ENCODE peak calls at places on chromosomes 1 and 21, in eight cellular contexts. Q, J, P, V, O, L, U and Y are unnamed samples. For H3K36me3, the result is how much of the 10 kb centered on the place peaks cover.

GRCh38 chr1:209484429-209484828 is 99.1 kb upstream of the CAMK1G start:
- DNase-seq in Q (no peak), J (no peak), P (no peak), V (no peak), O (no peak), L (no peak), U (no peak), Y (no peak)

GRCh38 chr1:165903672-165904071 is 76.3 kb downstream of the UCK2 start:
- DNase-seq in Q (no peak), J (no peak), P (no peak), V (no peak), O (no peak), L (peak), U (peak), Y (no peak)

GRCh38 chr1:192654607-192655389 is 18.9 kb downstream of the RGS13 start:
- DNase-seq in Q (no peak), J (no peak), P (no peak), V (no peak), O (no peak), L (peak), U (peak), Y (no peak)

GRCh38 chr1:218380125-218380977 is 35.2 kb downstream of the TGFB2 start:
- DNase-seq in Q (no peak), J (peak), P (peak), V (peak), O (no peak), L (peak), U (peak), Y (no peak)

GRCh38 chr1:39683591-39684312 is 7.5 kb downstream of the HPCAL4 start:
- DNase-seq in Q (no peak), J (no peak), P (no peak), V (no peak), O (peak), L (peak), U (no peak), Y (no peak)

GRCh38 chr1:52296345-52296744 is 69.7 kb downstream of the CC2D1B start:
- DNase-seq in Q (no peak), J (peak), P (no peak), V (no peak), O (no peak), L (peak), U (peak), Y (no peak)

GRCh38 chr1:174912243-174912642 is 87.5 kb upstream of the CACYBP start:
- DNase-seq in Q (no peak), J (no peak), P (no peak), V (no peak), O (no peak), L (no peak), U (no peak), Y (no peak)

GRCh38 chr21:42685036-42685435 is 31.6 kb downstream of the PDE9A start:
- DNase-seq in Q (no peak), J (no peak), P (no peak), V (no peak), O (no peak), L (peak), U (no peak), Y (no peak)

GRCh38 chr1:202283991-202284390 is 57.7 kb downstream of the UBE2T start:
- DNase-seq in Q (no peak), J (no peak), P (no peak), V (no peak), O (no peak), L (peak), U (peak), Y (no peak)

GRCh38 chr1:181250038-181250437 is 161.5 kb downstream of the IER5 start:
- DNase-seq in Q (no peak), J (no peak), P (no peak), V (no peak), O (no peak), L (no peak), U (no peak), Y (no peak)

GRCh38 chr1:48654606-48655210 is 122.0 kb downstream of the BEND5 start:
- DNase-seq in Q (no peak), J (no peak), P (no peak), V (no peak), O (no peak), L (no peak), U (no peak), Y (no peak)

GRCh38 chr1:212344905-212345304 is 59.7 kb downstream of the PPP2R5A start:
- DNase-seq in Q (no peak), J (no peak), P (no peak), V (no peak), O (no peak), L (no peak), U (no peak), Y (no peak)

GRCh38 chr1:225467193-225468020 is 39.6 kb upstream of the LBR start:
- DNase-seq in Q (no peak), J (no peak), P (peak), V (peak), O (peak), L (no peak), U (no peak), Y (no peak)

GRCh38 chr1:77060000-77060399 is 159.2 kb downstream of the PIGK start:
- DNase-seq in Q (no peak), J (no peak), P (no peak), V (no peak), O (no peak), L (no peak), U (no peak), Y (no peak)

GRCh38 chr1:192807968-192808587 is 761 bp upstream of the RGS2 start:
- DNase-seq in Q (no peak), J (no peak), P (no peak), V (no peak), O (no peak), L (peak), U (peak), Y (no peak)

GRCh38 chr21:34205811-34206635 is 132.6 kb downstream of the MRPS6 start:
- DNase-seq in Q (no peak), J (no peak), P (no peak), V (no peak), O (no peak), L (peak), U (no peak), Y (no peak)

GRCh38 chr1:91091812-91092211 is 70.0 kb upstream of the ZNF644 start:
- DNase-seq in Q (no peak), J (no peak), P (no peak), V (no peak), O (no peak), L (no peak), U (peak), Y (no peak)

GRCh38 chr21:32463367-32463766 is 50.9 kb downstream of the EVA1C start:
- DNase-seq in Q (no peak), J (no peak), P (no peak), V (no peak), O (no peak), L (no peak), U (peak), Y (no peak)

GRCh38 chr1:8879348-8880067 is 1.0 kb upstream of the ENO1 start:
- DNase-seq in Q (no peak), J (no peak), P (no peak), V (no peak), O (no peak), L (no peak), U (no peak), Y (no peak)

GRCh38 chr21:46492851-46493250 is 34.2 kb downstream of the DIP2A start:
- DNase-seq in Q (no peak), J (no peak), P (no peak), V (no peak), O (no peak), L (no peak), U (no peak), Y (no peak)

GRCh38 chr1:76317299-76317913 is 242.9 kb downstream of the ST6GALNAC3 start:
- DNase-seq in Q (no peak), J (no peak), P (no peak), V (no peak), O (no peak), L (peak), U (no peak), Y (no peak)

DNA sequence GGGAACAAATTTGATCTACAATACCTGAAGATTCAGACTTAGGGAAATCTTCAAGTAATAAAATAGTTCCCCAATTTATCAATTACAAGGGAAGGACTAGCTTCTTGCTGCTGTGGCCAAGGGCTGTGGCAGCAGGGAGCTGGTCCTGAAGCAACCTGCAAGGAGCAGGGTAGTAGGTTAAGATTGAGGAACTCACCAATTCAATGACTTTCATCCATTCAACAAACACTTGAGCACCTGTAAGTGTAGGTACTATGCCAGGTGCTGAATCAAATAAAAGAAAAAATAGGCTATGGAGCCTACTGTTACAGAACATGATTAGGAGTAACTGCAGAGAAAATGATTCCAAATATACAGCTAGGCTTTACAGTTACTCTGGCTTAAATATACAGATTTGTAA is 64.2 kb upstream of the RBM34 start:
- DNase-seq in Q (no peak), J (no peak), P (no peak), V (no peak), O (no peak), L (no peak), U (no peak), Y (no peak)
- H3K36me3 ChIP-seq in Q (under half), J (half or more), P (half or more), V (under half), O (under half), L (under half), U (under half), Y (under half)

GRCh38 chr1:206590025-206590834 is 22.0 kb downstream of the EIF2D start:
- DNase-seq in Q (no peak), J (no peak), P (no peak), V (no peak), O (no peak), L (peak), U (peak), Y (no peak)

GRCh38 chr1:206593351-206593925 is 18.8 kb downstream of the EIF2D start:
- DNase-seq in Q (no peak), J (no peak), P (no peak), V (no peak), O (no peak), L (no peak), U (no peak), Y (no peak)

GRCh38 chr1:206591236-206591635 is 21.0 kb downstream of the EIF2D start:
- DNase-seq in Q (no peak), J (peak), P (no peak), V (no peak), O (no peak), L (no peak), U (peak), Y (no peak)

GRCh38 chr1:206589206-206589605 is 23.1 kb downstream of the EIF2D start:
- DNase-seq in Q (no peak), J (no peak), P (no peak), V (no peak), O (no peak), L (peak), U (peak), Y (peak)

DNA sequence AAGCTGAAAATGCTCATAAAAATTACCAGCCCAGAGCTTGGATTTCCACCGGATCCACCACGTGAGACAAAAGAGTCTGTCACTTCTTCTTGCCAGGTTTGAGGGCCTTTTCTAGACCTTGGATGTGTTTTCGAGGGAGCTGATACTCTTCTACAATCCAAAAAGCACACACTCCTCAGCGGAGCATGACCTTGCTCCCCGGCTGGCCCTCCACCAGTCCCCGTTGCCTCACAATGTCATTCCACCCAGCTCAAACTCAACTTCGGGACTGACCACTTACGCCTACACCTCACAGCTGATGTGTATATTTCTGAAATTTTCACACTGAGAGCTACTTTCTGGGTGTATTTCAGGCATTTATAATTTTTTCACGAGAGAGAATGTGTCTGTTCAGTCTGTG is 20.6 kb downstream of the EIF2D start:
- DNase-seq in Q (no peak), J (no peak), P (no peak), V (no peak), O (no peak), L (no peak), U (no peak), Y (no peak)
- H3K36me3 ChIP-seq in Q (under half), J (under half), P (half or more), V (under half), O (under half), L (under half), U (under half), Y (under half)

GRCh38 chr1:234825498-234826176 is 215.7 kb upstream of the IRF2BP2 start:
- DNase-seq in Q (no peak), J (no peak), P (no peak), V (no peak), O (no peak), L (no peak), U (no peak), Y (no peak)

GRCh38 chr1:234826352-234826751 is 216.4 kb upstream of the IRF2BP2 start:
- DNase-seq in Q (no peak), J (no peak), P (no peak), V (no peak), O (no peak), L (no peak), U (no peak), Y (no peak)

GRCh38 chr1:234823191-234824176 is 213.5 kb upstream of the IRF2BP2 start:
- DNase-seq in Q (no peak), J (no peak), P (no peak), V (no peak), O (no peak), L (no peak), U (no peak), Y (no peak)

DNA sequence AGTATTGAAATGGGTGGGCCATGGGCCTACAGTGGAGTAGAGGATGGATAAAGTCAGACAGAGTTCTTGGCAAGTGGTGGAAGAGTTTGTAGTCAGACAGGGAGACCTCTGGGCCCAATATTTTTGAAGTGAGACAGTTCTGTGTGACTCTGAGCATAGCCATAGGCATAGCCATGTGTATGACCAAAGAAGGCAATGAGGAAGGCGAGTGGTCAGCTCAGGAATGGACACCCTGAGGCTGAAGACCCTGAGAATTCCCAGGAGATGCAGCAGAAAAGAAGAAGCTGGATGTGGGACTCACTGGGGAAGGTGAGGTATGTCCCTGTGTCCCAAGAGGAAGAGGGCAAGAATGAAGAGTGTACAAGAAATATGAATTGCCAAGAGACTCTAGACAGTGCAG is 210.6 kb upstream of the IRF2BP2 start:
- DNase-seq in Q (no peak), J (no peak), P (no peak), V (no peak), O (no peak), L (no peak), U (no peak), Y (no peak)
- H3K36me3 ChIP-seq in Q (under half), J (under half), P (under half), V (under half), O (under half), L (under half), U (under half), Y (under half)

GRCh38 chr1:23344111-23344986 is at the start of gene HNRNPR:
- DNase-seq in Q (peak), J (peak), P (peak), V (peak), O (peak), L (peak), U (peak), Y (peak)

GRCh38 chr1:23345920-23346319 is 1.8 kb upstream of the HNRNPR start:
- DNase-seq in Q (no peak), J (no peak), P (no peak), V (no peak), O (no peak), L (no peak), U (no peak), Y (no peak)

GRCh38 chr1:23344987-23345472 is 946 bp upstream of the HNRNPR start:
- DNase-seq in Q (no peak), J (peak), P (no peak), V (no peak), O (no peak), L (no peak), U (peak), Y (no peak)

GRCh38 chr1:23341829-23342697 is 2.0 kb downstream of the HNRNPR start:
- DNase-seq in Q (no peak), J (no peak), P (no peak), V (no peak), O (no peak), L (peak), U (peak), Y (no peak)

GRCh38 chr1:23343246-23344110 is 606 bp downstream of the HNRNPR start:
- DNase-seq in Q (no peak), J (peak), P (no peak), V (peak), O (no peak), L (peak), U (peak), Y (no peak)
- H3K36me3 ChIP-seq in Q (under half), J (under half), P (under half), V (under half), O (under half), L (under half), U (under half), Y (under half)

DNA sequence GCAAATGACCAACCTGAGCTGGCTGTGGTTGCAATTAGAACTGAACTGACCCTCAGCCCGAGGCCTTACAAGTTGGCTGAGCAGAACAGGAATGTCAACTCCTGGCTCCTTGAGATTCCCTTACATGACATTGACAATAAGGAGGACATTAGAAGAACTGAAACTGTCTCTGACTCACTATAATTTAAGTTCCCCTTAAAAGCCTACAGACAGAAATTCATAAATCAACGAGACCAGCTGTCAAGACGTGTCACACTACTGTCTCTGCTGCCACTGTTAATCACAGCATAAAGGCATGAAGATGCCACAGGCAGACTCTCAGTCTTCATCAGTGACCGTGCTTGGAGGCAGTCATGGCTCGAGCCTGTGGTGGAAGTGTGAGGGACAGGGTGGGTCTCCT is 168.8 kb downstream of the GABPA start:
- DNase-seq in Q (no peak), J (peak), P (no peak), V (no peak), O (no peak), L (no peak), U (no peak), Y (no peak)
- H3K36me3 ChIP-seq in Q (under half), J (half or more), P (under half), V (under half), O (under half), L (under half), U (under half), Y (under half)